ENCODE peak calls at places on chromosomes 13 and 19, in five cellular contexts. R, O, K, Z and H are unnamed samples.

GRCh38 chr19:16351133-16351809 is 26.6 kb downstream of the KLF2 start:
- DNase-seq in R (peak), O (no peak), K (no peak), Z (no peak), H (peak)

GRCh38 chr19:58566989-58567388 is 6.1 kb downstream of the MZF1 start:
- DNase-seq in R (no peak), O (no peak), K (no peak), Z (no peak), H (no peak)

GRCh38 chr13:52025475-52026245 is 1.2 kb downstream of the UTP14C start:
- DNase-seq in R (no peak), O (no peak), K (no peak), Z (no peak), H (no peak)

GRCh38 chr19:47109541-47110375 is 3.8 kb downstream of the ZC3H4 start:
- DNase-seq in R (peak), O (no peak), K (peak), Z (no peak), H (peak)

GRCh38 chr19:12786149-12786870 is 5.0 kb upstream of the JUNB start:
- DNase-seq in R (no peak), O (no peak), K (no peak), Z (no peak), H (no peak)

GRCh38 chr19:35704218-35704617 is at the start of gene ZBTB32:
- DNase-seq in R (peak), O (peak), K (no peak), Z (no peak), H (peak)

GRCh38 chr19:13100031-13100588 is 2.5 kb downstream of the LYL1 start:
- DNase-seq in R (no peak), O (no peak), K (peak), Z (peak), H (peak)

GRCh38 chr19:54418030-54418929 is 3.0 kb downstream of the TTYH1 start:
- DNase-seq in R (peak), O (no peak), K (no peak), Z (no peak), H (no peak)

GRCh38 chr13:80469841-80470378 is 129.0 kb upstream of the SPRY2 start:
- DNase-seq in R (peak), O (no peak), K (no peak), Z (no peak), H (peak)

GRCh38 chr13:30872685-30873443 is 33.2 kb upstream of the MEDAG start:
- DNase-seq in R (peak), O (peak), K (no peak), Z (no peak), H (peak)

GRCh38 chr19:35528218-35529038 is at the start of gene SBSN:
- DNase-seq in R (peak), O (no peak), K (no peak), Z (no peak), H (peak)

GRCh38 chr19:36046443-36047050 is 7.5 kb downstream of the THAP8 start:
- DNase-seq in R (no peak), O (no peak), K (no peak), Z (no peak), H (peak)

GRCh38 chr19:45419396-45419795 is 4.3 kb downstream of the ERCC1 start:
- DNase-seq in R (no peak), O (no peak), K (no peak), Z (no peak), H (no peak)

GRCh38 chr13:113972451-113973217 is 1.2 kb downstream of the C13orf46 start:
- DNase-seq in R (peak), O (no peak), K (no peak), Z (no peak), H (no peak)

GRCh38 chr19:12720851-12721655 is 2.7 kb downstream of the TNPO2 start:
- DNase-seq in R (no peak), O (no peak), K (peak), Z (no peak), H (no peak)

GRCh38 chr19:55474269-55475265 is 1.9 kb upstream of the ZNF628 start:
- DNase-seq in R (no peak), O (no peak), K (no peak), Z (no peak), H (no peak)

GRCh38 chr19:13121551-13122274 is 3.6 kb downstream of the NACC1 start:
- DNase-seq in R (no peak), O (no peak), K (no peak), Z (no peak), H (no peak)

GRCh38 chr13:49615844-49616687 is 12.2 kb upstream of the ARL11 start:
- DNase-seq in R (no peak), O (no peak), K (no peak), Z (no peak), H (no peak)

GRCh38 chr13:96020155-96020575 is 33.0 kb downstream of the UGGT2 start:
- DNase-seq in R (peak), O (peak), K (no peak), Z (no peak), H (peak)

GRCh38 chr19:43460362-43461016 is 4.9 kb downstream of the LYPD3 start:
- DNase-seq in R (no peak), O (no peak), K (no peak), Z (no peak), H (no peak)

GRCh38 chr13:52808842-52809219 is 39.6 kb downstream of the PCDH8 start:
- DNase-seq in R (no peak), O (no peak), K (no peak), Z (no peak), H (no peak)

GRCh38 chr19:1065606-1066109 is 1.3 kb upstream of the ARHGAP45 start:
- DNase-seq in R (no peak), O (no peak), K (no peak), Z (no peak), H (no peak)

GRCh38 chr19:46847528-46847927 is 3.1 kb downstream of the AP2S1 start:
- DNase-seq in R (no peak), O (no peak), K (no peak), Z (no peak), H (no peak)

GRCh38 chr13:60398949-60399589 is 2.0 kb downstream of the TDRD3 start:
- DNase-seq in R (peak), O (no peak), K (no peak), Z (no peak), H (peak)

GRCh38 chr19:12769689-12770088 is 5.7 kb downstream of the HOOK2 start:
- DNase-seq in R (no peak), O (no peak), K (peak), Z (peak), H (no peak)

GRCh38 chr19:49492573-49493411 is 3.4 kb upstream of the RPS11 start:
- DNase-seq in R (peak), O (no peak), K (no peak), Z (no peak), H (peak)

GRCh38 chr13:98524391-98524790 is 52.5 kb downstream of the STK24 start:
- DNase-seq in R (no peak), O (no peak), K (no peak), Z (peak), H (no peak)

GRCh38 chr19:39445258-39446071 is at the start of gene SUPT5H:
- DNase-seq in R (peak), O (peak), K (peak), Z (peak), H (peak)

GRCh38 chr19:55563261-55563690 is 17.4 kb downstream of the ZNF579 start:
- DNase-seq in R (no peak), O (no peak), K (no peak), Z (no peak), H (no peak)

GRCh38 chr13:112586334-112586733 is 1.6 kb downstream of the TUBGCP3 start:
- DNase-seq in R (no peak), O (no peak), K (no peak), Z (no peak), H (no peak)

GRCh38 chr19:45202637-45203036 is 24.1 kb downstream of the BLOC1S3 start:
- DNase-seq in R (no peak), O (no peak), K (no peak), Z (no peak), H (no peak)

GRCh38 chr13:99908129-99908805 is 63.3 kb downstream of the ZIC5 start:
- DNase-seq in R (no peak), O (no peak), K (no peak), Z (no peak), H (no peak)

GRCh38 chr13:99909836-99910619 is 61.5 kb downstream of the ZIC5 start:
- DNase-seq in R (no peak), O (no peak), K (no peak), Z (no peak), H (no peak)

GRCh38 chr13:99907627-99908026 is 63.9 kb downstream of the ZIC5 start:
- DNase-seq in R (no peak), O (no peak), K (no peak), Z (no peak), H (no peak)

GRCh38 chr13:99911069-99911964 is 60.2 kb downstream of the ZIC5 start:
- DNase-seq in R (no peak), O (no peak), K (no peak), Z (no peak), H (no peak)

DNA sequence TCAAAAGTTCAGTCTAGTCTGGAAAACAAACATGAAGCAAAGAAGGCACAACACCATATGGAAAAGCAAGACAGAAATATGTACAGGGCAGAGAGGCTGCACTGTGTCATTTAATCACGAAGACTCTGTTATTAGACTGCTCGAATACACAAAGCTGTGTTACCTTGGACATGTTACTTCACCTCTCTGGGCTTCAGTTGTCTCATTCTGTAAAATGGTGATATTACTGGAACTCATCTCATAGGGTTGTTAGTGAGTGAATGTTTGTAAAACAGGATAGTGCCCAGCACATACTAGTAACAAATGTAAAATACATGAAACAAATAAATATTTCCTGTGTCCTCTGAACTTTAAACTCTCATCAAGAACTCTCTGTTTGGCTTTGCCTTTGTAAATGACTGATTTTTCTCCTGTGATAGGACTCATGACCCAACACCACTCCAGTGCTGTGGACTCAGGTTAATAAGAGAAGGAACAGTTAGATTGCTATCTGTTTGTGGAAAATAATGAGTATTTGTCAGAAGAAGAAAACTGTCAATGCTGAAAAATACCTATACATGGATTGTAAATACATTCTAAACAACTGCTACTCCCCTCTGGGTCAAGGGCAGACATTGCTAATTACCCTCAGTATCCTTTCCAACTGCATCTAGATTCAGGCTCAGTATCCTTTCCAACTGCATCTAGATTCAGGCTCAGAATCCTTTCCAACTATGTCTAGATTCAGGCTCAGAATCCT is 62.3 kb downstream of the ZIC5 start:
- DNase-seq in R (no peak), O (no peak), K (no peak), Z (no peak), H (no peak)
- H3K4me3 ChIP-seq in R (no peak), O (no peak), K (no peak), Z (no peak), H (no peak)

GRCh38 chr13:105672911-105673310 is 862.6 kb downstream of the EFNB2 start:
- DNase-seq in R (no peak), O (no peak), K (no peak), Z (no peak), H (no peak)

GRCh38 chr13:105679832-105680231 is 855.6 kb downstream of the EFNB2 start:
- DNase-seq in R (no peak), O (no peak), K (no peak), Z (no peak), H (no peak)

GRCh38 chr13:105678072-105678471 is 857.4 kb downstream of the EFNB2 start:
- DNase-seq in R (no peak), O (no peak), K (no peak), Z (no peak), H (no peak)
- H3K4me3 ChIP-seq in R (no peak), O (no peak), K (no peak), Z (no peak), H (no peak)

GRCh38 chr19:10553943-10554381 is 10.3 kb downstream of the ATG4D start:
- DNase-seq in R (no peak), O (no peak), K (peak), Z (peak), H (no peak)
- H3K4me3 ChIP-seq in R (no peak), O (no peak), K (peak), Z (peak), H (no peak)

GRCh38 chr13:44232729-44233128 is 140.9 kb upstream of the SERP2 start:
- DNase-seq in R (no peak), O (no peak), K (no peak), Z (no peak), H (no peak)
- H3K4me3 ChIP-seq in R (no peak), O (no peak), K (no peak), Z (no peak), H (no peak)

GRCh38 chr13:33519561-33520479 is 234.3 kb upstream of the STARD13 start:
- DNase-seq in R (peak), O (no peak), K (no peak), Z (no peak), H (peak)
- H3K4me3 ChIP-seq in R (no peak), O (no peak), K (no peak), Z (no peak), H (no peak)